ENCODE peak calls at places on chromosomes 6 and 20, in four cellular contexts. U is hepatocyte, K is neural progenitor cell, I is HCT116. L is an unnamed sample.

GRCh38 chr6:42387336-42387735 is 64.4 kb downstream of the TRERF1 start:
- DNase-seq in I (no peak), K (no peak), U (no peak), L (no peak)

GRCh38 chr20:38825901-38826625 is 20.6 kb downstream of the PPP1R16B start:
- DNase-seq in I (peak; percentile 15), K (peak; percentile 63), U (peak; percentile 57), L (no peak)

GRCh38 chr6:105042648-105043047 is 85.7 kb downstream of the LIN28B start:
- DNase-seq in K (no peak), U (no peak), I (no peak), L (no peak)

GRCh38 chr6:28383235-28384142 is 16.1 kb downstream of the ZSCAN12 start:
- DNase-seq in K (peak; percentile 95), I (peak; percentile 82), U (peak; percentile 93), L (no peak)

GRCh38 chr20:10853176-10853575 is 179.4 kb upstream of the JAG1 start:
- DNase-seq in I (no peak), U (no peak), K (peak; percentile 52), L (no peak)

GRCh38 chr6:3457710-3458605 is 1.1 kb upstream of the SLC22A23 start:
- DNase-seq in I (peak; percentile 42), U (peak; percentile 61), K (peak; percentile 59), L (no peak)

GRCh38 chr6:63543982-63544381 is 28.3 kb upstream of the LOC128125822 start:
- DNase-seq in K (no peak), U (no peak), I (no peak), L (no peak)

GRCh38 chr6:24824142-24824755 is 25.5 kb upstream of the ARMH2 start:
- DNase-seq in K (no peak), U (no peak), I (no peak), L (no peak)

GRCh38 chr6:109443425-109443950 is 3.0 kb downstream of the SMPD2 start:
- DNase-seq in K (no peak), U (no peak), I (no peak), L (no peak)

GRCh38 chr20:20737158-20737557 is 24.7 kb upstream of the RALGAPA2 start:
- DNase-seq in I (no peak), U (no peak), K (no peak), L (no peak)

GRCh38 chr6:152749336-152749735 is 1.3 kb upstream of the VIP start:
- DNase-seq in I (no peak), U (no peak), K (no peak), L (no peak)

GRCh38 chr20:10521068-10521834 is 86.1 kb downstream of the SLX4IP start:
- DNase-seq in K (peak; percentile 17), I (no peak), U (peak; percentile 27), L (no peak)

GRCh38 chr20:51898788-51899187 is 96.5 kb upstream of the SALL4 start:
- DNase-seq in I (no peak), U (no peak), K (no peak), L (no peak)

GRCh38 chr6:15285682-15286294 is 39.9 kb downstream of the JARID2 start:
- DNase-seq in K (no peak), I (no peak), U (no peak), L (no peak)

GRCh38 chr20:37706298-37706697 is 12.5 kb downstream of the CTNNBL1 start:
- DNase-seq in K (no peak), U (no peak), I (no peak), L (no peak)

GRCh38 chr6:5215799-5216198 is 45.0 kb downstream of the LYRM4 start:
- DNase-seq in I (no peak), U (no peak), K (no peak), L (no peak)
- TF ChIP-seq EZH2phosphoT487 in I (no peak), U (no peak), K (no peak), L (no peak)

GRCh38 chr6:32838114-32838958 is at the start of gene TAP2:
- DNase-seq in U (peak; percentile 96), I (peak; percentile 79), K (peak; percentile 95), L (peak; percentile 96)
- H3K4me1 ChIP-seq in U (peaks cover 7% of the 10 kb centered on the region), I (peaks cover 20% of the 10 kb centered on the region), K (peaks cover 5% of the 10 kb centered on the region), L (peaks cover 55% of the 10 kb centered on the region)

GRCh38 chr20:4795394-4795793 is 73.7 kb downstream of the PRND start:
- DNase-seq in I (peak; percentile 6), K (no peak), U (no peak), L (no peak)

GRCh38 chr20:4794846-4795245 is 73.1 kb downstream of the PRND start:
- DNase-seq in K (no peak), U (no peak), I (no peak), L (no peak)

GRCh38 chr20:4800131-4800530 is 78.4 kb downstream of the PRND start:
- DNase-seq in I (no peak), K (no peak), U (no peak), L (no peak)

GRCh38 chr20:4798010-4798409 is 76.3 kb downstream of the PRND start:
- DNase-seq in I (no peak), K (no peak), U (no peak), L (no peak)

GRCh38 chr20:4797275-4797674 is 75.6 kb downstream of the PRND start:
- DNase-seq in K (no peak), I (no peak), U (no peak), L (no peak)
- TF ChIP-seq EZH2phosphoT487 in K (no peak), I (no peak), U (no peak), L (no peak)

DNA sequence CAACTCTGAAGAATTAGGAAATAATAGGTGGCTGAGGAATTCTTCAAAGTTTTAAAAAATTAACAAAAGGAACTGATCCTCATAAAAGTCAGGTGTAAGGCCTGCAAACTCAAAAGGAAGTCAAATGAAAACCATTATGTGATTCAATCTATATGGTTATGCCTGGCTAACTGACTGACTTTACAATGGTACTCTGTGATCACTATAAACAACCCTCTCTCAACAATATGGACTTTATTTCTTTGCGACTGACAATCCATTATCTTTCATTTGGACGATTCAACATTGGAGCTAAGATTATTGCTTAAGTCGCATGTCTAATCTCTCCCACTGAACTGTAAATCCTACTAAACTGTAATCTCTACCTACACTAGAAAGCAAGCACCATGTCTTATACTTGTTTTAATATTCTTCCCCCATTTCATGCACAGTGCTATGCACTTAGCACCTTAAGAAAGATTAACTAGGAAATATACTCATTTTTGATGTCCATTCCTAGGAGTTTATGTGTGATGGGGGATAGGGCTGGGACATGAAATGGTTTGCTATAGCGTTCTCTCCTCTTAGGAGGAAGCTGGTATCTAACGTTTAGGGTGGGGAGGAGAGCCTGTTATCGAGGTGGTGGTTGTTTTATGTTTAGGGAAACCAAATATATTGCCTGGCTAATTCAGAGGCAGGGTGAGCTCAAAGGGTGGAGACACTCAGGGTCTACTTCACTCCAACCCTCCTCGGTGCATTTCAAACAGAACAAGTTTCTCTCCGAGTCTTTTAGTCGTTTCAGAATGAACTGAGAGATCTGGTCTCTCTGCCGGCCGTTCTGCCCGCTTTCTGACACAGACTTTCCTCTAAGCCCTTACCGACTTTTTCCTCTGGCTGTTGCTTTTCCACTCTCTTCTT is 1.3 kb downstream of the STK38 start:
- DNase-seq in U (peak; percentile 33), K (peak; percentile 15), I (no peak), L (peak; percentile 47)
- H3K4me1 ChIP-seq in U (peaks cover 25% of the 10 kb centered on the region), K (peaks cover 18% of the 10 kb centered on the region), I (peaks cover 19% of the 10 kb centered on the region), L (peaks cover 55% of the 10 kb centered on the region)

DNA sequence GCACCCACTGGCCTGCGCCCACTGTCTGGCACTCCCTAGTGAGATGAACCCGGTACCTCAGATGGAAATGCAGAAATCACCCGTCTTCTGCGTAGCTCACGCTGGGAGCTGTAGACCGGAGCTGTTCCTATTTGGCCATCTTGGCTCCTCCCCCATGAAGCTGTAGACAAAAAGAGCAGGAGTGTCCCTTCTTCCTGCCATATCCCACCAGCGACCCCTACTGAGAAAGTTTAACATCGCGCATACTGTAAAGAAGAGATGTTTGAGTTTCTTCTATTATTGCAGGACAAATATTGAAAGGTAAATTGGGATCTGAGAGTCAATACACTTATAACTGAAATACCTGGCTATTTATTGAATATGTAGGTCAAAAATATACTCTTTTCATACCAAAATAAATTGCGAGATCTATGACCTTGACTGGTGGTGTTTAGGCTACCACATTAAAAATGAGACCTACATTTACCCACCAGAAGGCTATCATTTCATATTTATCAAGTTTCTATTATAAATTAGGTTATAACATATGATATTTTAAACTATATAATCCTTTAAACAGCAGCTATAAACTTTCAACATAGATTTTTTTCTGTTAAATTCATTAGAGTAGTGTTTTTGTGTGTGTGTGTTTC is 586.3 kb downstream of the HTR1B start:
- DNase-seq in K (peak; percentile 90), U (peak; percentile 91), I (no peak), L (no peak)
- TF ChIP-seq EZH2phosphoT487 in K (no peak), U (no peak), I (no peak), L (no peak)

GRCh38 chr6:39823187-39823815 is 31.1 kb downstream of the DAAM2 start:
- DNase-seq in U (no peak), K (no peak), I (no peak), L (no peak)

GRCh38 chr6:39821014-39821738 is 29.0 kb downstream of the DAAM2 start:
- DNase-seq in U (no peak), I (no peak), K (no peak), L (no peak)

GRCh38 chr6:39820553-39820952 is 28.4 kb downstream of the DAAM2 start:
- DNase-seq in U (no peak), K (no peak), I (no peak), L (no peak)

GRCh38 chr6:39821739-39822532 is 29.8 kb downstream of the DAAM2 start:
- DNase-seq in I (no peak), K (no peak), U (no peak), L (no peak)

GRCh38 chr6:39824030-39824926 is 32.1 kb downstream of the DAAM2 start:
- DNase-seq in I (no peak), U (no peak), K (no peak), L (no peak)
- H3K4me1 ChIP-seq in I (no peaks in the 10 kb centered on the region), U (peaks cover 6% of the 10 kb centered on the region), K (peaks cover 6% of the 10 kb centered on the region), L (peaks cover 16% of the 10 kb centered on the region)

GRCh38 chr6:100470721-100471120 is 6.0 kb upstream of the SIM1 start:
- DNase-seq in K (no peak), U (no peak), I (no peak), L (no peak)

GRCh38 chr6:100472674-100473073 is 8.0 kb upstream of the SIM1 start:
- DNase-seq in K (no peak), U (no peak), I (no peak), L (no peak)

GRCh38 chr6:100479180-100480035 is 14.7 kb upstream of the SIM1 start:
- DNase-seq in K (peak; percentile 55), U (peak; percentile 63), I (peak; percentile 54), L (peak; percentile 45)

GRCh38 chr6:100473182-100473581 is 8.5 kb upstream of the SIM1 start:
- DNase-seq in I (no peak), U (no peak), K (no peak), L (no peak)

DNA sequence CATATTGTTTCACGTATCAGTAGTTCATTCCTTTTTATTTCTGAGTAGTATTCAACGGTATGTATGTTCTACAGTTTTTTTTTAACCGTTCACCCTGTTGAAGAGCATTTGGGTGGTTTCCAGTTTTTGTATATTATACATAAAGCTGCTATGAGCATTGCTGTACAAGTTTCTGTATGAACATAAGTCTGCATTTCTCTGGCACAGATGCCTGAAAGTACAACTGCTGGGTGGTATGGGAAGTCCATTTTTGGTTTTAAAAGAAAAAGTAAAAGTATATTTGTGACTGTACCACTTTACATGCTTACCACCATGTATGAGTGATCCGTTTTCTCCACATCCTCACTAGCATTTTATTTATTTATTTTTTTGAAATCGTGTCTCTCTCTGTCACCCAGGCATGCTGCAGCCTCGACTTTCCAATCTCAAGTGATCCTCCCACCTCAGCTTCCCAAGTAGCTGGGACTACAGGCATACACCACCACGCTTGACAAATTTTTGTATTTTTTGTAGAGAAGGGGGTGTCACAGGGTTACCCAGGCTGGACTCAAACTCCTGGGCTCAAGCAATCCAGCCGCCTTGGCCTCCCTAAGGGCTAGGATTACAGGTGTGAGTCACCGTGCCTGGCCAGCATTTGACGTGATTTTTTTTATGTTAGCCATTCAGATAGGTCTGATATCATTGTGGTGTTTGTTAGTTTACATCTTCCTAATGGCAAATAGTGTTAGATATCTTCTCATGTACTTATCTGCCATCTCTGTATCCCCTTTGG is 11.0 kb upstream of the SIM1 start:
- DNase-seq in K (no peak), I (no peak), U (no peak), L (no peak)
- TF ChIP-seq EZH2phosphoT487 in K (no peak), I (no peak), U (no peak), L (no peak)